ENCODE peak calls at places on chromosomes 7 and 10, in four cellular contexts. One of them, this sample, is unnamed.

GRCh38 chr7:142535123-142535779 is 214.0 kb upstream of the PRSS1 start:
- DNase-seq in ACHN: peak
- DNase-seq in DMS53: peak
- DNase-seq in NCI-H226: peak
- DNase-seq in this sample: peak

GRCh38 chr10:13382759-13383753 is 35.0 kb upstream of the SEPHS1 start:
- DNase-seq in ACHN: peak
- DNase-seq in DMS53: peak
- DNase-seq in NCI-H226: no peak
- DNase-seq in this sample: no peak

GRCh38 chr7:17640730-17641377 is 299.4 kb downstream of the SNX13 start:
- DNase-seq in ACHN: peak
- DNase-seq in DMS53: peak
- DNase-seq in NCI-H226: no peak
- DNase-seq in this sample: peak

GRCh38 chr7:76372984-76373833 is 14.4 kb upstream of the YWHAG start:
- DNase-seq in ACHN: peak
- DNase-seq in DMS53: peak
- DNase-seq in NCI-H226: peak
- DNase-seq in this sample: no peak

GRCh38 chr7:151425670-151426075 is 14.3 kb downstream of the CRYGN start:
- DNase-seq in ACHN: no peak
- DNase-seq in DMS53: no peak
- DNase-seq in NCI-H226: no peak
- DNase-seq in this sample: no peak

GRCh38 chr10:102718220-102718619 is 3.8 kb downstream of the SFXN2 start:
- DNase-seq in ACHN: no peak
- DNase-seq in DMS53: no peak
- DNase-seq in NCI-H226: peak
- DNase-seq in this sample: no peak

GRCh38 chr7:26426096-26426495 is 134.4 kb downstream of the SNX10 start:
- DNase-seq in ACHN: no peak
- DNase-seq in DMS53: no peak
- DNase-seq in NCI-H226: no peak
- DNase-seq in this sample: no peak

GRCh38 chr7:105675873-105676484 is 94.7 kb upstream of the EFCAB10 start:
- DNase-seq in ACHN: no peak
- DNase-seq in DMS53: peak
- DNase-seq in NCI-H226: no peak
- DNase-seq in this sample: no peak

GRCh38 chr7:45325378-45325777 is 167.8 kb downstream of the RAMP3 start:
- DNase-seq in ACHN: no peak
- DNase-seq in DMS53: no peak
- DNase-seq in NCI-H226: no peak
- DNase-seq in this sample: no peak

GRCh38 chr7:81990395-81990794 is 220.5 kb upstream of the HGF start:
- DNase-seq in ACHN: peak
- DNase-seq in DMS53: no peak
- DNase-seq in NCI-H226: peak
- DNase-seq in this sample: no peak

GRCh38 chr7:103936558-103936957 is 52.9 kb downstream of the RELN start:
- DNase-seq in ACHN: no peak
- DNase-seq in DMS53: no peak
- DNase-seq in NCI-H226: no peak
- DNase-seq in this sample: peak

GRCh38 chr10:8049151-8049873 is 5.2 kb upstream of the GATA3 start:
- DNase-seq in ACHN: no peak
- DNase-seq in DMS53: no peak
- DNase-seq in NCI-H226: no peak
- DNase-seq in this sample: no peak

GRCh38 chr7:115672024-115672423 is 358.5 kb downstream of the TFEC start:
- DNase-seq in ACHN: no peak
- DNase-seq in DMS53: no peak
- DNase-seq in NCI-H226: no peak
- DNase-seq in this sample: no peak

GRCh38 chr10:23610626-23611307 is 171.9 kb downstream of the OTUD1 start:
- DNase-seq in ACHN: no peak
- DNase-seq in DMS53: no peak
- DNase-seq in NCI-H226: no peak
- DNase-seq in this sample: peak

GRCh38 chr7:17507717-17508116 is 209.3 kb downstream of the AHR start:
- DNase-seq in ACHN: no peak
- DNase-seq in DMS53: no peak
- DNase-seq in NCI-H226: no peak
- DNase-seq in this sample: no peak

GRCh38 chr10:30396282-30396681 is 37.7 kb upstream of the MAP3K8 start:
- DNase-seq in ACHN: no peak
- DNase-seq in DMS53: no peak
- DNase-seq in NCI-H226: no peak
- DNase-seq in this sample: no peak

GRCh38 chr7:135204271-135204872 is 7.0 kb downstream of the WDR91 start:
- DNase-seq in ACHN: peak
- DNase-seq in DMS53: no peak
- DNase-seq in NCI-H226: peak
- DNase-seq in this sample: no peak

GRCh38 chr7:140364819-140365218 is 33.5 kb downstream of the SLC37A3 start:
- DNase-seq in ACHN: no peak
- DNase-seq in DMS53: no peak
- DNase-seq in NCI-H226: no peak
- DNase-seq in this sample: no peak

GRCh38 chr10:133132711-133133291 is 27.2 kb upstream of the KNDC1 start:
- DNase-seq in ACHN: no peak
- DNase-seq in DMS53: no peak
- DNase-seq in NCI-H226: no peak
- DNase-seq in this sample: no peak

GRCh38 chr7:133582766-133583523 is 330.1 kb downstream of the EXOC4 start:
- DNase-seq in ACHN: no peak
- DNase-seq in DMS53: no peak
- DNase-seq in NCI-H226: no peak
- DNase-seq in this sample: no peak

GRCh38 chr10:73771722-73772279 is 10.0 kb upstream of the CHCHD1 start:
- DNase-seq in ACHN: peak
- DNase-seq in DMS53: peak
- DNase-seq in NCI-H226: no peak
- DNase-seq in this sample: peak